ENCODE peak calls at places on chromosomes 6 and 20, in seven cellular contexts. Z, J, B, L, V, D and T are unnamed samples.

GRCh38 chr6:1746919-1747460 is 137.3 kb downstream of the FOXC1 start:
- DNase-seq in Z (no peak), J (no peak), B (no peak), L (no peak), V (no peak), D (no peak), T (no peak)

GRCh38 chr6:41635365-41635764 is 2.9 kb upstream of the MDFI start:
- DNase-seq in Z (no peak), J (no peak), B (no peak), L (no peak), V (no peak), D (no peak), T (no peak)

GRCh38 chr20:43388267-43389081 is 69.2 kb upstream of the SRSF6 start:
- DNase-seq in Z (no peak), J (peak), B (no peak), L (peak), V (no peak), D (no peak), T (no peak)

GRCh38 chr6:108363756-108364356 is 69.0 kb downstream of the AFG1L start:
- DNase-seq in Z (no peak), J (no peak), B (no peak), L (no peak), V (no peak), D (no peak), T (no peak)

GRCh38 chr6:151160869-151161268 is 78.9 kb upstream of the AKAP12 start:
- DNase-seq in Z (no peak), J (no peak), B (no peak), L (no peak), V (no peak), D (no peak), T (no peak)

GRCh38 chr6:42781811-42782688 is at the start of gene BICRAL:
- DNase-seq in Z (peak), J (peak), B (peak), L (no peak), V (peak), D (peak), T (peak)

GRCh38 chr6:38720295-38720694 is 5.2 kb downstream of the DNAH8 start:
- DNase-seq in Z (no peak), J (no peak), B (no peak), L (no peak), V (no peak), D (no peak), T (no peak)

GRCh38 chr6:7267521-7268091 is 45.4 kb downstream of the SSR1 start:
- DNase-seq in Z (no peak), J (no peak), B (no peak), L (no peak), V (no peak), D (peak), T (no peak)

GRCh38 chr6:141965016-141965545 is 167.6 kb upstream of the GJE1 start:
- DNase-seq in Z (no peak), J (no peak), B (no peak), L (no peak), V (no peak), D (no peak), T (no peak)

GRCh38 chr20:1619861-1620444 is at the start of gene SIRPB1:
- DNase-seq in Z (no peak), J (no peak), B (no peak), L (peak), V (no peak), D (no peak), T (no peak)

GRCh38 chr6:95087394-95088097 is 489.8 kb upstream of the MANEA start:
- DNase-seq in Z (no peak), J (no peak), B (no peak), L (no peak), V (no peak), D (no peak), T (no peak)

GRCh38 chr20:57464642-57465211 is 60.2 kb downstream of the CTCFL start:
- DNase-seq in Z (no peak), J (no peak), B (no peak), L (no peak), V (no peak), D (no peak), T (no peak)

GRCh38 chr20:25310268-25310920 is 62.5 kb downstream of the PYGB start:
- DNase-seq in Z (no peak), J (peak), B (peak), L (no peak), V (no peak), D (no peak), T (no peak)

GRCh38 chr6:169141706-169142705 is 111.6 kb downstream of the THBS2 start:
- DNase-seq in Z (no peak), J (peak), B (no peak), L (peak), V (no peak), D (no peak), T (no peak)

GRCh38 chr6:43973351-43973750 is 153.9 kb downstream of the MRPL14 start:
- DNase-seq in Z (no peak), J (no peak), B (no peak), L (no peak), V (no peak), D (peak), T (no peak)

GRCh38 chr6:31474871-31475286 is 23.1 kb upstream of the MICB start:
- DNase-seq in Z (no peak), J (no peak), B (no peak), L (peak), V (no peak), D (no peak), T (no peak)

GRCh38 chr6:129789974-129790373 is 71.1 kb downstream of the TMEM244 start:
- DNase-seq in Z (no peak), J (no peak), B (no peak), L (no peak), V (no peak), D (no peak), T (no peak)

GRCh38 chr6:89483111-89483720 is 50.3 kb downstream of the ANKRD6 start:
- DNase-seq in Z (no peak), J (no peak), B (no peak), L (no peak), V (no peak), D (no peak), T (no peak)

DNA sequence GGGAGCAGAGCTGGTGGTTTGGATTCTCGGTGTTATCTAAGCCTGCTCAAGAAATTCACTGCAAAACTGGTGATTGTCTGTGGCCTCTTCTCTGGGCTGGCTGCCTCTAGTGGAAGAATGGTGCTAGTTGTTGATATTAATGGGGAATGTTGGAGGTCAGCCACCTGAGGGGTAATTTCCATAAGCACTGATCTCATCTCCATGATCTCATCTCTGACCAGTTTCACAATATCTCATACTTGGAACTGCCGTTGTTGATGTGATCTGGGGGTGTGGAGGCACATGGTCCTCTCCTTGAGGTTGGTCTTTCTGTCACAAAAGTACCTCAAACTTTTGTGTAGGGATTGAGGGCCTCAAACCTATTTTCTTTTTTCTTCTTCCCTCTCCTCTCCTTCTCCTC is 102.6 kb downstream of the CD109 start:
- DNase-seq in Z (no peak), J (peak), B (peak), L (no peak), V (peak), D (no peak), T (no peak)
- TF ChIP-seq CTCF in Z (no peak), J (peak), B (peak), L (no peak), V (peak), D (peak), T (no peak)

DNA sequence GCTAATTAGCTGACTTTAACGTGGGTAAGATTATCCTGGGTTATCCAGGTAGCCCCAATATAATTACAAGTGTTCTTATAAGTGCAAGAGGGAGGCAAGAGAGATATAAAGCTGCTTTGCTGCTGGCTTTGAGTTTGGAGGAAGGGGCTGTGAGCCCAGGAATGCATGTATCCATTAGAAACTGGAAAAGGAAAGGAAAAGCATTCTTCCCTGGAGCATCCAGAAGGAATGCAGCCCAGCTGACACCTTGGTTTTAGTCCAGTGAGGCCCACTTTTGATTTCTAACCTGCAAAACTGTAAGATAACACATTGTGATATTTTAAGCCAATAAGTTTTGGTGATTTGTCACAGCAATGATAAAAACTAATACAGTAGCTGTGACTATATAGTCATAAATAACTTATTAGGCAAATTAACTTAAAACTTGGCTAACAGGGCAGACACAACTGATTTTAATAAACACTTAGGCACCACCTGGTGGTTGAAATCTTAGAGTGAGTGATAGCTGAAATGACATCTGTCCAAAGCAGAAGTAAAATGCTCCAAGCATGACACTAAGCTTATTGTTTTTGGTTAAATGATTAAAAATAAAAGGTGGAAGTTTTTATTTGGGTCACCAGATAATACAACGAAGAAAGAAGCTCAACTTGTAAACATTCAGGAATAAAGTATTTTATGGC is 35.6 kb downstream of the ADGRF4 start:
- DNase-seq in Z (no peak), J (no peak), B (peak), L (no peak), V (peak), D (no peak), T (no peak)
- TF ChIP-seq CTCF in Z (no peak), J (peak), B (peak), L (no peak), V (peak), D (peak), T (no peak)

GRCh38 chr6:105402090-105402980 is 547 bp downstream of the PREP start:
- DNase-seq in Z (no peak), J (no peak), B (peak), L (peak), V (no peak), D (no peak), T (no peak)
- TF ChIP-seq CTCF in Z (no peak), J (no peak), B (no peak), L (no peak), V (no peak), D (no peak), T (no peak)

GRCh38 chr6:14265049-14266021 is 147.8 kb downstream of the CD83 start:
- DNase-seq in Z (no peak), J (no peak), B (no peak), L (peak), V (no peak), D (no peak), T (no peak)
- TF ChIP-seq CTCF in Z (peak), J (no peak), B (no peak), L (no peak), V (no peak), D (peak), T (no peak)

DNA sequence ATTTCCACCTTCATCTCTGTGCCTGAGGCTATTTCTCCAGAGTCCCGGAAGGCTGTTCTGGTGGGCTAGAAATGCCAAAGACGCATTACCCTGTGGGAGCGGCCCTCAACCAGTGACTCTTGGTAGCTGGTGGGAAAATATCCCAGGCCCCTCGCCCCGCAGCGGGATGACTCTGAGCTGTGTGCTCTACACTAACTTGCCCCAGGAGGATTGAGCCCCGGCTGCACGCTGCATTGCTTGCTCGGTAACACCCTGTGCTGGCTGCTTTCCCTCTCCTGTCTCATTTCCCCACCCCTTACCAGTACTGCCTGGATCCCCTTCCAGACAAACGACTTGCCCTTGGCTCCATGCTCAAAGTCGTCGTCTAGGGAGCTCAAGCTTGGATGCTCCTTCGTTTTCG is 411.8 kb upstream of the SULF2 start:
- DNase-seq in Z (no peak), J (no peak), B (no peak), L (no peak), V (no peak), D (no peak), T (no peak)
- TF ChIP-seq CTCF in Z (no peak), J (no peak), B (no peak), L (no peak), V (no peak), D (no peak), T (no peak)

GRCh38 chr6:13378669-13379590 is 50.6 kb upstream of the TBC1D7 start:
- DNase-seq in Z (no peak), J (no peak), B (no peak), L (no peak), V (no peak), D (no peak), T (no peak)
- TF ChIP-seq CTCF in Z (no peak), J (no peak), B (no peak), L (no peak), V (no peak), D (no peak), T (no peak)

GRCh38 chr6:35972471-35972985 is 51.6 kb upstream of the SRPK1 start:
- DNase-seq in Z (no peak), J (no peak), B (no peak), L (no peak), V (no peak), D (no peak), T (no peak)
- TF ChIP-seq CTCF in Z (no peak), J (no peak), B (no peak), L (no peak), V (no peak), D (peak), T (no peak)

GRCh38 chr6:111873178-111874029 is at the start of gene FYN:
- DNase-seq in Z (peak), J (peak), B (peak), L (peak), V (peak), D (peak), T (peak)
- TF ChIP-seq CTCF in Z (peak), J (peak), B (peak), L (peak), V (peak), D (peak), T (no peak)

DNA sequence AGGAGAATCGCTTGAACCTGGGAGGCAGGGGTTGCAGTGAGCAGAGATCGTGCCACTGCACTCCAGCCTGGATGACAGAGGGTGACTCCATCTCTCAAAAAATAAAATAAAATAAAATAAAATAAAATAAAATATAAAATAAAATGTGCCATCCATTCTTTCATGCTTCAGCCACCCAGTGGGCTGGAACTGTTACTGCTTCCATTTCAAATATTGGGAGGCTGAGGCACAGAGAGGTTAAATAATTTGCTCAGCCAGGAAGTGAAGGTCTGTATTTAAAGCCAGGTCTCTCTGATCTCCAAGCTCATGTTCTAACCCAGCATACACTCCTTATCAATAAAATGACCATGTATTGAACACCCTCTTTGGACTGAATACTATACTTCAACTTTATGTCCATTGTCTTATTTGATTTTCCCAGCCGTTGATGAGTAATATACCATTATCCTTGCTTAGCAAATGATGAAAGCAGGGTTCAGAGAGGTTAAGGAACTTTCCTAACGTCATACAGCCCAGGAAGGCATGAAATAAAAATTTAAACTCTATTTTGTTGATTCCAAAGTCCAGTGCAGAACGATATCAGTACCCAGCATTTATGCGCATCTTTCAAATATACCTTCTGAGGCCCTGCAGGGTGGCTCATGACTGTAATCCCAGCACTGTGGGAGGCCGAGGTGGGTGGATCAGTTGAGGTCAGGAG is 25.8 kb upstream of the SLC9A8 start:
- DNase-seq in Z (no peak), J (no peak), B (no peak), L (no peak), V (no peak), D (no peak), T (no peak)
- TF ChIP-seq CTCF in Z (peak), J (no peak), B (no peak), L (peak), V (peak), D (peak), T (no peak)